ENCODE peak calls at places on chromosomes 11 and 22, in five cellular contexts. P is suprapubic skin, S is RWPE2, D is brain microvascular endothelial cell, Z is pancreas. K is an unnamed sample.

GRCh38 chr11:96111308-96111707 is 187.4 kb upstream of the MTMR2 start:
- DNase-seq in S (no peak), Z (no peak), P (no peak), D (no peak), K (no peak)

GRCh38 chr22:37044634-37045625 is 6.6 kb upstream of the KCTD17 start:
- DNase-seq in S (no peak), P (no peak), D (no peak), Z (no peak), K (no peak)

GRCh38 chr11:74468058-74468457 is 709 bp upstream of the KCNE3 start:
- DNase-seq in S (no peak), P (peak; percentile 45), Z (no peak), D (no peak), K (peak; percentile 81)

GRCh38 chr11:27013741-27014415 is 20.0 kb downstream of the FIBIN start:
- DNase-seq in S (no peak), D (peak; percentile 40), Z (no peak), P (no peak), K (peak; percentile 95)

GRCh38 chr11:55172734-55173415 is 89.1 kb upstream of the TRIM48 start:
- DNase-seq in P (peak; percentile 40), S (peak; percentile 6), Z (no peak), D (no peak), K (no peak)

GRCh38 chr11:61799665-61800284 is 7.1 kb downstream of the FEN1 start:
- DNase-seq in P (no peak), S (no peak), D (no peak), Z (no peak), K (no peak)

GRCh38 chr11:109298865-109299264 is 123.1 kb upstream of the C11orf87 start:
- DNase-seq in Z (no peak), S (no peak), P (no peak), D (no peak), K (peak; percentile 83)

GRCh38 chr22:50444663-50445062 is 30.2 kb downstream of the SBF1 start:
- DNase-seq in P (no peak), D (peak; percentile 52), Z (peak; percentile 25), S (no peak), K (no peak)

GRCh38 chr11:9570313-9570712 is 3.2 kb upstream of the WEE1 start:
- DNase-seq in S (no peak), P (no peak), D (no peak), Z (no peak), K (no peak)

GRCh38 chr22:44914026-44914721 is 95.6 kb downstream of the PHF21B start:
- DNase-seq in Z (no peak), P (peak; percentile 71), D (no peak), S (no peak), K (no peak)

GRCh38 chr11:126359431-126360048 is 4.1 kb downstream of the ST3GAL4 start:
- DNase-seq in S (peak; percentile 57), P (peak; percentile 93), Z (no peak), D (no peak), K (peak; percentile 74)

GRCh38 chr11:73325036-73325981 is 17.2 kb downstream of the ARHGEF17 start:
- DNase-seq in Z (no peak), S (no peak), D (peak; percentile 43), P (no peak), K (no peak)

GRCh38 chr11:84358034-84358433 is 1071.9 kb upstream of the CCDC90B start:
- DNase-seq in D (no peak), S (no peak), P (no peak), Z (no peak), K (no peak)

GRCh38 chr11:75475767-75476650 is 43.0 kb upstream of the KLHL35 start:
- DNase-seq in Z (no peak), D (peak; percentile 9), S (no peak), P (no peak), K (no peak)

GRCh38 chr22:19576460-19577421 is 52.5 kb upstream of the CLDN5 start:
- DNase-seq in P (no peak), S (no peak), Z (no peak), D (peak; percentile 78), K (peak; percentile 22)

GRCh38 chr22:19689408-19689807 is 24.9 kb upstream of the SEPTIN5 start:
- DNase-seq in P (peak; percentile 61), S (no peak), D (no peak), Z (no peak), K (no peak)

GRCh38 chr11:130051077-130051476 is 18.6 kb upstream of the APLP2 start:
- DNase-seq in P (no peak), S (no peak), Z (no peak), D (no peak), K (no peak)

GRCh38 chr11:9017773-9018172 is 14.0 kb upstream of the NRIP3 start:
- DNase-seq in Z (peak; percentile 40), P (no peak), D (no peak), S (no peak), K (no peak)

GRCh38 chr11:116517584-116517983 is 255.2 kb downstream of the BUD13 start:
- DNase-seq in Z (no peak), D (no peak), S (no peak), P (peak; percentile 21), K (no peak)

GRCh38 chr22:45638834-45639746 is 32.5 kb upstream of the ATXN10 start:
- DNase-seq in Z (no peak), P (peak; percentile 89), S (peak; percentile 89), D (peak; percentile 12), K (no peak)

GRCh38 chr11:30960387-30960992 is 374.3 kb upstream of the MPPED2 start:
- DNase-seq in Z (no peak), S (no peak), D (peak; percentile 8), P (no peak), K (peak; percentile 86)

GRCh38 chr11:46391578-46392420 is at the start of gene CHRM4:
- DNase-seq in S (no peak), D (no peak), P (no peak), Z (no peak), K (peak; percentile 81)

GRCh38 chr11:60771879-60772525 is 13.1 kb upstream of the MS4A10 start:
- DNase-seq in D (no peak), Z (no peak), P (no peak), S (no peak), K (no peak)

GRCh38 chr11:71112454-71112853 is 139.9 kb downstream of the SHANK2 start:
- DNase-seq in S (no peak), Z (no peak), D (no peak), P (no peak), K (no peak)

GRCh38 chr11:13595166-13595565 is 73.3 kb upstream of the FAR1 start:
- DNase-seq in P (no peak), Z (no peak), S (no peak), D (peak; percentile 36), K (no peak)

GRCh38 chr22:28043269-28043668 is 124.2 kb upstream of the PITPNB start:
- DNase-seq in Z (no peak), P (no peak), S (no peak), D (no peak), K (no peak)

GRCh38 chr22:45441158-45441557 is 27.7 kb downstream of the RIBC2 start:
- DNase-seq in S (no peak), Z (peak; percentile 33), P (no peak), D (peak; percentile 48), K (peak; percentile 64)

GRCh38 chr11:86370922-86371614 is 3.6 kb upstream of the CCDC81 start:
- DNase-seq in S (no peak), Z (no peak), D (peak; percentile 76), P (no peak), K (peak; percentile 27)

GRCh38 chr11:120384476-120384875 is 48.3 kb downstream of the ARHGEF12 start:
- DNase-seq in Z (no peak), D (no peak), P (no peak), S (no peak), K (no peak)

GRCh38 chr11:135004495-135004894 is 592.5 kb upstream of the B3GAT1 start:
- DNase-seq in P (no peak), D (peak; percentile 33), S (no peak), Z (no peak), K (no peak)

GRCh38 chr22:46934746-46935491 is 172.5 kb downstream of the TBC1D22A start:
- DNase-seq in P (peak; percentile 28), D (peak; percentile 95), Z (no peak), S (no peak), K (peak; percentile 52)

DNA sequence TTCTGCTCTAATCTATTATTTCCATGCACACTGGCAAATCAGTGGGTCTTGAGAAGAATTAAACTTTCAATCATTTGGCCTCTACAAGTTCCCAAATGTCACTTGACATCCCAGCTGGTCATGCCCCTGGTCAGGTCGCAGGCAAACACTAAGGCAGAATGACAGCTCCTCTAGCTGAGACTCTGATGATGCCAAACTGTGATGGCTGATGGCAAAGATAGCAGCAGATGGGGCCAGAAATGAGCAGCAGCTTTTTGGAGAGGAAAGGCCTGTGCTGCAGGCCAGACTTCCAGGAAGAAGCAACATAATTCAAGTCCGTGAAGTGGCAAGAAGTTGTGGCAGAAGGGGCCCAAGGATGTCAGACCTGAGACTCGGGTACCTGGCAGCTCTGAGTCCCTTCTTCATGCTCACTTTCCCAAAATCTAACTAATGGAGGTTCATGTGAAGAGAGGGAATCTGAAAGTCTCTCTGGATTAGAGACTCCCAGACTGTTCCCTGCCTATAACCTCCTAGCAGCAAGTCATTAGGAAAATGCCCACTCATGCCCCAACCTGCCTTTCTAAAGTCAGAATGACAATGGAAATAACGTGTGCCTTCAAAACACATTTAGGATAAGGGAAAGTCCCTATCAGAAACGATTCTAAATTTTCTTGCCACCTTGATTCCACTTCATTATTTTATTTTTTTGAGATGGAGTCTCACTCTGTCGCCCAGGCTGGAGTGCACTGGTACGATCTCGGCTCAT is 9.4 kb upstream of the PMM1 start:
- DNase-seq in P (no peak), D (no peak), S (no peak), Z (no peak), K (no peak)
- TF ChIP-seq CTCF in P (no peak), D (no peak), S (no peak), Z (no peak), K (no peak)

GRCh38 chr11:114080219-114080618 is 20.7 kb downstream of the ZBTB16 start:
- DNase-seq in Z (no peak), P (no peak), D (no peak), S (no peak), K (peak; percentile 77)

GRCh38 chr11:114082767-114083181 is 23.3 kb downstream of the ZBTB16 start:
- DNase-seq in Z (no peak), S (no peak), P (no peak), D (no peak), K (no peak)

GRCh38 chr11:114082415-114082748 is 22.9 kb downstream of the ZBTB16 start:
- DNase-seq in D (no peak), Z (no peak), S (no peak), P (no peak), K (no peak)

GRCh38 chr11:114080769-114081168 is 21.3 kb downstream of the ZBTB16 start:
- DNase-seq in P (no peak), Z (no peak), S (no peak), D (no peak), K (no peak)

GRCh38 chr11:114081641-114082414 is 22.3 kb downstream of the ZBTB16 start:
- DNase-seq in P (no peak), Z (no peak), D (no peak), S (no peak), K (no peak)
- H3K27me3 ChIP-seq in P (no peaks in the 10 kb centered on the region), Z (no peaks in the 10 kb centered on the region), D (peaks cover 12% of the 10 kb centered on the region), S (no peaks in the 10 kb centered on the region), K (no peaks in the 10 kb centered on the region)

DNA sequence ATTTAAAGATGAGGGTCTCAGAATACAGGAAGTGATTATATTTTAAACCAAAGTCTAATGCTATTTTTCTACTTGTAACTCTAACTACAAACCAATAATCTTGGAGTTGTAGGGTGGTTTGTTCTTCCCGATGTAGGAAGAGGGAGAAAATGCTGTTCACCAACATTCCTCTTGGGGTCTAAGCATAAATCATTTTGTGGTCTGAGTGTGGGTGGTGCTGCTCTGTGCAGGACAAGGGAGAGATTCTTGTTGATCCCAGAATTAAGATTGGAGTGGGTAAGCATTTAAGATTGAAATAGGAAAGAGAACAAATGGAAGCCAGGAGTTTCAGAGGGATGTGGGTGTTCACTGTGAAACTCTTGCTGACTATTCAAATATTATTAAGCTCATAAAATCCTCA is 38.6 kb upstream of the MMP13 start:
- DNase-seq in S (no peak), P (no peak), D (no peak), Z (no peak), K (peak; percentile 36)
- TF ChIP-seq CTCF in S (no peak), P (no peak), D (peak; percentile 20), Z (no peak), K (peak; percentile 10)

GRCh38 chr11:117705866-117706265 is 91.2 kb downstream of the DSCAML1 start:
- DNase-seq in S (no peak), P (no peak), D (no peak), Z (no peak), K (no peak)
- H3K27me3 ChIP-seq in S (peaks cover 24% of the 10 kb centered on the region), P (peaks cover 22% of the 10 kb centered on the region), D (peaks cover 5% of the 10 kb centered on the region), Z (no peaks in the 10 kb centered on the region), K (peaks cover 18% of the 10 kb centered on the region)